ENCODE peak calls at places on chromosomes 1 and 21, in ten cellular contexts. One of them, this sample, is unnamed.

GRCh38 chr1:223785808-223786207 is 59.9 kb downstream of the TP53BP2 start:
- DNase-seq in fibroblast of pulmonary artery: no peak
- DNase-seq in lower lobe of right lung: no peak
- DNase-seq in GM04504: no peak
- DNase-seq in stimulated activated CD4-positive, alpha-beta T cell treated with anti-CD3 and anti-CD28 coated beads, Interleukin-2, amount 100 ng/mL, for 24 hours: no peak
- DNase-seq in effector memory CD4-positive, alpha-beta T cell: no peak
- DNase-seq in neuronal stem cell: no peak
- DNase-seq in left colon: no peak
- DNase-seq in HFF-Myc: no peak
- DNase-seq in stimulated activated CD8-positive, alpha-beta memory T cell treated with anti-CD3 and anti-CD28 coated beads, Interleukin-15, amount 100 ng/mL, for 1 hour: no peak
- DNase-seq in this sample: no peak

GRCh38 chr1:19309123-19309813 is 2.7 kb downstream of the AKR7A2 start:
- DNase-seq in fibroblast of pulmonary artery: peak
- DNase-seq in effector memory CD4-positive, alpha-beta T cell: no peak
- DNase-seq in GM04504: peak
- DNase-seq in stimulated activated CD4-positive, alpha-beta T cell treated with anti-CD3 and anti-CD28 coated beads, Interleukin-2, amount 100 ng/mL, for 24 hours: no peak
- DNase-seq in left colon: no peak
- DNase-seq in neuronal stem cell: no peak
- DNase-seq in lower lobe of right lung: no peak
- DNase-seq in HFF-Myc: peak
- DNase-seq in stimulated activated CD8-positive, alpha-beta memory T cell treated with anti-CD3 and anti-CD28 coated beads, Interleukin-15, amount 100 ng/mL, for 1 hour: no peak
- DNase-seq in this sample: no peak

GRCh38 chr21:33541105-33541711 is 709 bp downstream of the GART start:
- DNase-seq in lower lobe of right lung: no peak
- DNase-seq in stimulated activated CD8-positive, alpha-beta memory T cell treated with anti-CD3 and anti-CD28 coated beads, Interleukin-15, amount 100 ng/mL, for 1 hour: no peak
- DNase-seq in effector memory CD4-positive, alpha-beta T cell: no peak
- DNase-seq in stimulated activated CD4-positive, alpha-beta T cell treated with anti-CD3 and anti-CD28 coated beads, Interleukin-2, amount 100 ng/mL, for 24 hours: no peak
- DNase-seq in neuronal stem cell: no peak
- DNase-seq in HFF-Myc: no peak
- DNase-seq in fibroblast of pulmonary artery: peak
- DNase-seq in GM04504: no peak
- DNase-seq in left colon: peak
- DNase-seq in this sample: no peak

GRCh38 chr1:40257313-40257687 is 736 bp upstream of the ZMPSTE24 start:
- DNase-seq in GM04504: no peak
- DNase-seq in stimulated activated CD8-positive, alpha-beta memory T cell treated with anti-CD3 and anti-CD28 coated beads, Interleukin-15, amount 100 ng/mL, for 1 hour: no peak
- DNase-seq in stimulated activated CD4-positive, alpha-beta T cell treated with anti-CD3 and anti-CD28 coated beads, Interleukin-2, amount 100 ng/mL, for 24 hours: no peak
- DNase-seq in HFF-Myc: no peak
- DNase-seq in fibroblast of pulmonary artery: no peak
- DNase-seq in lower lobe of right lung: no peak
- DNase-seq in neuronal stem cell: no peak
- DNase-seq in effector memory CD4-positive, alpha-beta T cell: no peak
- DNase-seq in left colon: no peak
- DNase-seq in this sample: peak

GRCh38 chr1:32071758-32072621 is 749 bp upstream of the TMEM39B start:
- DNase-seq in HFF-Myc: no peak
- DNase-seq in stimulated activated CD8-positive, alpha-beta memory T cell treated with anti-CD3 and anti-CD28 coated beads, Interleukin-15, amount 100 ng/mL, for 1 hour: no peak
- DNase-seq in neuronal stem cell: no peak
- DNase-seq in stimulated activated CD4-positive, alpha-beta T cell treated with anti-CD3 and anti-CD28 coated beads, Interleukin-2, amount 100 ng/mL, for 24 hours: no peak
- DNase-seq in lower lobe of right lung: no peak
- DNase-seq in GM04504: no peak
- DNase-seq in fibroblast of pulmonary artery: peak
- DNase-seq in effector memory CD4-positive, alpha-beta T cell: no peak
- DNase-seq in left colon: no peak
- DNase-seq in this sample: no peak

GRCh38 chr21:35284199-35284598 is 235.1 kb upstream of the RUNX1 start:
- DNase-seq in left colon: peak
- DNase-seq in effector memory CD4-positive, alpha-beta T cell: no peak
- DNase-seq in fibroblast of pulmonary artery: no peak
- DNase-seq in lower lobe of right lung: no peak
- DNase-seq in neuronal stem cell: no peak
- DNase-seq in GM04504: no peak
- DNase-seq in stimulated activated CD8-positive, alpha-beta memory T cell treated with anti-CD3 and anti-CD28 coated beads, Interleukin-15, amount 100 ng/mL, for 1 hour: no peak
- DNase-seq in stimulated activated CD4-positive, alpha-beta T cell treated with anti-CD3 and anti-CD28 coated beads, Interleukin-2, amount 100 ng/mL, for 24 hours: no peak
- DNase-seq in HFF-Myc: no peak
- DNase-seq in this sample: no peak

GRCh38 chr1:15229569-15230170 is 17.4 kb upstream of the FHAD1 start:
- DNase-seq in HFF-Myc: no peak
- DNase-seq in neuronal stem cell: no peak
- DNase-seq in lower lobe of right lung: no peak
- DNase-seq in fibroblast of pulmonary artery: no peak
- DNase-seq in effector memory CD4-positive, alpha-beta T cell: no peak
- DNase-seq in GM04504: no peak
- DNase-seq in left colon: peak
- DNase-seq in stimulated activated CD8-positive, alpha-beta memory T cell treated with anti-CD3 and anti-CD28 coated beads, Interleukin-15, amount 100 ng/mL, for 1 hour: no peak
- DNase-seq in stimulated activated CD4-positive, alpha-beta T cell treated with anti-CD3 and anti-CD28 coated beads, Interleukin-2, amount 100 ng/mL, for 24 hours: no peak
- DNase-seq in this sample: no peak

GRCh38 chr1:2082064-2082463 is 31.9 kb downstream of the PRKCZ start:
- DNase-seq in lower lobe of right lung: no peak
- DNase-seq in stimulated activated CD4-positive, alpha-beta T cell treated with anti-CD3 and anti-CD28 coated beads, Interleukin-2, amount 100 ng/mL, for 24 hours: no peak
- DNase-seq in HFF-Myc: no peak
- DNase-seq in fibroblast of pulmonary artery: no peak
- DNase-seq in neuronal stem cell: no peak
- DNase-seq in GM04504: no peak
- DNase-seq in left colon: no peak
- DNase-seq in stimulated activated CD8-positive, alpha-beta memory T cell treated with anti-CD3 and anti-CD28 coated beads, Interleukin-15, amount 100 ng/mL, for 1 hour: no peak
- DNase-seq in effector memory CD4-positive, alpha-beta T cell: no peak
- DNase-seq in this sample: no peak

GRCh38 chr1:202624781-202625108 is 85.5 kb downstream of the SYT2 start:
- DNase-seq in stimulated activated CD8-positive, alpha-beta memory T cell treated with anti-CD3 and anti-CD28 coated beads, Interleukin-15, amount 100 ng/mL, for 1 hour: no peak
- DNase-seq in lower lobe of right lung: no peak
- DNase-seq in GM04504: no peak
- DNase-seq in left colon: no peak
- DNase-seq in HFF-Myc: no peak
- DNase-seq in stimulated activated CD4-positive, alpha-beta T cell treated with anti-CD3 and anti-CD28 coated beads, Interleukin-2, amount 100 ng/mL, for 24 hours: no peak
- DNase-seq in fibroblast of pulmonary artery: no peak
- DNase-seq in effector memory CD4-positive, alpha-beta T cell: no peak
- DNase-seq in neuronal stem cell: no peak
- DNase-seq in this sample: no peak

GRCh38 chr1:206685256-206685748 is 597 bp downstream of the MAPKAPK2 start:
- DNase-seq in fibroblast of pulmonary artery: no peak
- DNase-seq in neuronal stem cell: peak
- DNase-seq in effector memory CD4-positive, alpha-beta T cell: peak
- DNase-seq in HFF-Myc: no peak
- DNase-seq in GM04504: no peak
- DNase-seq in left colon: peak
- DNase-seq in stimulated activated CD4-positive, alpha-beta T cell treated with anti-CD3 and anti-CD28 coated beads, Interleukin-2, amount 100 ng/mL, for 24 hours: peak
- DNase-seq in stimulated activated CD8-positive, alpha-beta memory T cell treated with anti-CD3 and anti-CD28 coated beads, Interleukin-15, amount 100 ng/mL, for 1 hour: no peak
- DNase-seq in lower lobe of right lung: peak
- DNase-seq in this sample: peak

GRCh38 chr1:62621907-62622306 is 24.6 kb downstream of the ANGPTL3 start:
- DNase-seq in effector memory CD4-positive, alpha-beta T cell: no peak
- DNase-seq in stimulated activated CD4-positive, alpha-beta T cell treated with anti-CD3 and anti-CD28 coated beads, Interleukin-2, amount 100 ng/mL, for 24 hours: no peak
- DNase-seq in stimulated activated CD8-positive, alpha-beta memory T cell treated with anti-CD3 and anti-CD28 coated beads, Interleukin-15, amount 100 ng/mL, for 1 hour: no peak
- DNase-seq in left colon: no peak
- DNase-seq in lower lobe of right lung: no peak
- DNase-seq in GM04504: peak
- DNase-seq in neuronal stem cell: no peak
- DNase-seq in HFF-Myc: peak
- DNase-seq in fibroblast of pulmonary artery: peak
- DNase-seq in this sample: peak

GRCh38 chr21:38054334-38054733 is 138.1 kb upstream of the KCNJ6 start:
- DNase-seq in fibroblast of pulmonary artery: no peak
- DNase-seq in left colon: no peak
- DNase-seq in neuronal stem cell: no peak
- DNase-seq in HFF-Myc: no peak
- DNase-seq in stimulated activated CD4-positive, alpha-beta T cell treated with anti-CD3 and anti-CD28 coated beads, Interleukin-2, amount 100 ng/mL, for 24 hours: no peak
- DNase-seq in GM04504: no peak
- DNase-seq in lower lobe of right lung: no peak
- DNase-seq in stimulated activated CD8-positive, alpha-beta memory T cell treated with anti-CD3 and anti-CD28 coated beads, Interleukin-15, amount 100 ng/mL, for 1 hour: no peak
- DNase-seq in effector memory CD4-positive, alpha-beta T cell: no peak
- DNase-seq in this sample: no peak

GRCh38 chr1:159132271-159132881 is 39.0 kb upstream of the CADM3 start:
- DNase-seq in effector memory CD4-positive, alpha-beta T cell: peak
- DNase-seq in neuronal stem cell: peak
- DNase-seq in HFF-Myc: peak
- DNase-seq in lower lobe of right lung: peak
- DNase-seq in fibroblast of pulmonary artery: peak
- DNase-seq in left colon: peak
- DNase-seq in stimulated activated CD8-positive, alpha-beta memory T cell treated with anti-CD3 and anti-CD28 coated beads, Interleukin-15, amount 100 ng/mL, for 1 hour: peak
- DNase-seq in GM04504: peak
- DNase-seq in stimulated activated CD4-positive, alpha-beta T cell treated with anti-CD3 and anti-CD28 coated beads, Interleukin-2, amount 100 ng/mL, for 24 hours: peak
- DNase-seq in this sample: peak

GRCh38 chr1:79197421-79197820 is 190.9 kb upstream of the ADGRL4 start:
- DNase-seq in neuronal stem cell: peak
- DNase-seq in left colon: no peak
- DNase-seq in fibroblast of pulmonary artery: peak
- DNase-seq in GM04504: peak
- DNase-seq in effector memory CD4-positive, alpha-beta T cell: no peak
- DNase-seq in lower lobe of right lung: no peak
- DNase-seq in stimulated activated CD8-positive, alpha-beta memory T cell treated with anti-CD3 and anti-CD28 coated beads, Interleukin-15, amount 100 ng/mL, for 1 hour: no peak
- DNase-seq in stimulated activated CD4-positive, alpha-beta T cell treated with anti-CD3 and anti-CD28 coated beads, Interleukin-2, amount 100 ng/mL, for 24 hours: no peak
- DNase-seq in HFF-Myc: no peak
- DNase-seq in this sample: no peak

GRCh38 chr1:114152211-114153050 is 1.2 kb downstream of the SYT6 start:
- DNase-seq in lower lobe of right lung: peak
- DNase-seq in effector memory CD4-positive, alpha-beta T cell: no peak
- DNase-seq in stimulated activated CD4-positive, alpha-beta T cell treated with anti-CD3 and anti-CD28 coated beads, Interleukin-2, amount 100 ng/mL, for 24 hours: no peak
- DNase-seq in neuronal stem cell: no peak
- DNase-seq in fibroblast of pulmonary artery: peak
- DNase-seq in GM04504: peak
- DNase-seq in left colon: peak
- DNase-seq in HFF-Myc: no peak
- DNase-seq in stimulated activated CD8-positive, alpha-beta memory T cell treated with anti-CD3 and anti-CD28 coated beads, Interleukin-15, amount 100 ng/mL, for 1 hour: no peak
- DNase-seq in this sample: no peak

GRCh38 chr1:206447079-206447780 is 23.0 kb upstream of the IKBKE start:
- DNase-seq in fibroblast of pulmonary artery: no peak
- DNase-seq in neuronal stem cell: no peak
- DNase-seq in left colon: no peak
- DNase-seq in GM04504: no peak
- DNase-seq in effector memory CD4-positive, alpha-beta T cell: no peak
- DNase-seq in HFF-Myc: peak
- DNase-seq in stimulated activated CD4-positive, alpha-beta T cell treated with anti-CD3 and anti-CD28 coated beads, Interleukin-2, amount 100 ng/mL, for 24 hours: no peak
- DNase-seq in lower lobe of right lung: no peak
- DNase-seq in stimulated activated CD8-positive, alpha-beta memory T cell treated with anti-CD3 and anti-CD28 coated beads, Interleukin-15, amount 100 ng/mL, for 1 hour: no peak
- DNase-seq in this sample: no peak

GRCh38 chr1:94100785-94101612 is 19.9 kb downstream of the ABCA4 start:
- DNase-seq in effector memory CD4-positive, alpha-beta T cell: no peak
- DNase-seq in neuronal stem cell: no peak
- DNase-seq in lower lobe of right lung: no peak
- DNase-seq in left colon: no peak
- DNase-seq in HFF-Myc: no peak
- DNase-seq in fibroblast of pulmonary artery: peak
- DNase-seq in stimulated activated CD8-positive, alpha-beta memory T cell treated with anti-CD3 and anti-CD28 coated beads, Interleukin-15, amount 100 ng/mL, for 1 hour: no peak
- DNase-seq in GM04504: peak
- DNase-seq in stimulated activated CD4-positive, alpha-beta T cell treated with anti-CD3 and anti-CD28 coated beads, Interleukin-2, amount 100 ng/mL, for 24 hours: no peak
- DNase-seq in this sample: no peak

GRCh38 chr1:238653693-238654321 is 732.6 kb upstream of the CHRM3 start:
- DNase-seq in GM04504: no peak
- DNase-seq in effector memory CD4-positive, alpha-beta T cell: no peak
- DNase-seq in stimulated activated CD8-positive, alpha-beta memory T cell treated with anti-CD3 and anti-CD28 coated beads, Interleukin-15, amount 100 ng/mL, for 1 hour: no peak
- DNase-seq in HFF-Myc: no peak
- DNase-seq in stimulated activated CD4-positive, alpha-beta T cell treated with anti-CD3 and anti-CD28 coated beads, Interleukin-2, amount 100 ng/mL, for 24 hours: no peak
- DNase-seq in neuronal stem cell: no peak
- DNase-seq in left colon: no peak
- DNase-seq in lower lobe of right lung: no peak
- DNase-seq in fibroblast of pulmonary artery: peak
- DNase-seq in this sample: no peak

GRCh38 chr1:63327417-63328139 is 5.2 kb downstream of the FOXD3 start:
- DNase-seq in effector memory CD4-positive, alpha-beta T cell: no peak
- DNase-seq in stimulated activated CD8-positive, alpha-beta memory T cell treated with anti-CD3 and anti-CD28 coated beads, Interleukin-15, amount 100 ng/mL, for 1 hour: no peak
- DNase-seq in neuronal stem cell: peak
- DNase-seq in fibroblast of pulmonary artery: peak
- DNase-seq in lower lobe of right lung: peak
- DNase-seq in HFF-Myc: peak
- DNase-seq in stimulated activated CD4-positive, alpha-beta T cell treated with anti-CD3 and anti-CD28 coated beads, Interleukin-2, amount 100 ng/mL, for 24 hours: peak
- DNase-seq in GM04504: no peak
- DNase-seq in left colon: peak
- DNase-seq in this sample: no peak

GRCh38 chr1:110258734-110259133 is 48.6 kb downstream of the KCNC4 start:
- DNase-seq in stimulated activated CD8-positive, alpha-beta memory T cell treated with anti-CD3 and anti-CD28 coated beads, Interleukin-15, amount 100 ng/mL, for 1 hour: no peak
- DNase-seq in GM04504: no peak
- DNase-seq in HFF-Myc: no peak
- DNase-seq in fibroblast of pulmonary artery: no peak
- DNase-seq in neuronal stem cell: no peak
- DNase-seq in stimulated activated CD4-positive, alpha-beta T cell treated with anti-CD3 and anti-CD28 coated beads, Interleukin-2, amount 100 ng/mL, for 24 hours: no peak
- DNase-seq in lower lobe of right lung: no peak
- DNase-seq in effector memory CD4-positive, alpha-beta T cell: no peak
- DNase-seq in left colon: no peak
- DNase-seq in this sample: no peak

GRCh38 chr1:164452549-164452948 is 106.4 kb upstream of the PBX1 start:
- DNase-seq in effector memory CD4-positive, alpha-beta T cell: no peak
- DNase-seq in left colon: no peak
- DNase-seq in neuronal stem cell: no peak
- DNase-seq in lower lobe of right lung: no peak
- DNase-seq in stimulated activated CD4-positive, alpha-beta T cell treated with anti-CD3 and anti-CD28 coated beads, Interleukin-2, amount 100 ng/mL, for 24 hours: no peak
- DNase-seq in fibroblast of pulmonary artery: no peak
- DNase-seq in GM04504: no peak
- DNase-seq in HFF-Myc: no peak
- DNase-seq in stimulated activated CD8-positive, alpha-beta memory T cell treated with anti-CD3 and anti-CD28 coated beads, Interleukin-15, amount 100 ng/mL, for 1 hour: no peak
- DNase-seq in this sample: no peak